ENCODE peak calls at places on chromosome X, in seven cellular contexts. P is posterior vena cava, Q is upper lobe of right lung, I is AG08395, M is omental fat pad, D is NCI-H82, U is lung. X is an unnamed sample.

GRCh38 chrX:67725471-67725870 is 181.7 kb downstream of the AR start:
- DNase-seq in I (no peak), M (no peak), P (no peak), D (peak), U (no peak), Q (no peak), X (no peak)

GRCh38 chrX:154502989-154503388 is 12.6 kb upstream of the SLC10A3 start:
- DNase-seq in U (no peak), M (no peak), I (no peak), D (no peak), Q (no peak), P (no peak), X (no peak)

GRCh38 chrX:12716574-12716973 is 74.6 kb upstream of the PRPS2 start:
- DNase-seq in U (no peak), D (no peak), P (peak), Q (no peak), I (no peak), M (no peak), X (no peak)

GRCh38 chrX:70196961-70197805 is 19.9 kb downstream of the DGAT2L6 start:
- DNase-seq in D (peak), U (peak), P (no peak), M (peak), I (peak), Q (no peak), X (peak)

GRCh38 chrX:72247206-72247944 is 8.5 kb upstream of the ERCC6L start:
- DNase-seq in D (peak), Q (peak), U (peak), P (no peak), I (no peak), M (no peak), X (no peak)

GRCh38 chrX:11461181-11462001 is 168.2 kb downstream of the AMELX start:
- DNase-seq in M (no peak), P (no peak), U (no peak), Q (no peak), D (no peak), I (peak), X (peak)

GRCh38 chrX:102899940-102900916 is 36.8 kb upstream of the RAB40AL start:
- DNase-seq in Q (no peak), P (no peak), M (peak), D (peak), I (peak), U (peak), X (peak)

GRCh38 chrX:48813605-48814004 is 11.7 kb downstream of the HDAC6 start:
- DNase-seq in P (no peak), U (no peak), D (no peak), Q (no peak), M (no peak), I (no peak), X (no peak)

GRCh38 chrX:69501433-69501832 is 2.7 kb upstream of the NALF2 start:
- DNase-seq in P (no peak), Q (no peak), D (peak), I (no peak), M (no peak), U (peak), X (no peak)

GRCh38 chrX:130174051-130174704 is 2.4 kb downstream of the RAB33A start:
- DNase-seq in M (no peak), P (peak), I (peak), Q (no peak), D (no peak), U (no peak), X (peak)

GRCh38 chrX:129823115-129823514 is 20.6 kb downstream of the ZDHHC9 start:
- DNase-seq in Q (no peak), U (no peak), I (peak), M (no peak), P (no peak), D (peak), X (peak)

GRCh38 chrX:47264507-47265173 is 31.8 kb downstream of the USP11 start:
- DNase-seq in D (no peak), I (no peak), M (no peak), P (no peak), U (no peak), Q (no peak), X (peak)

GRCh38 chrX:31894152-31894551 is 822.3 kb upstream of the FTHL17 start:
- DNase-seq in U (no peak), D (no peak), I (no peak), Q (no peak), M (no peak), P (no peak), X (no peak)